ENCODE peak calls at places on chromosomes 4 and X, in nine cellular contexts. I is MV-4-11, S is fibroblast of the aortic adventitia, W is SK-N-SH, L is progenitor cell of endocrine pancreas, A is mesothelial cell of epicardium, Y is T-helper 9 cell, Q is M059J, C is GM10248. R is an unnamed sample.

GRCh38 chr4:152090543-152090942 is 329.7 kb upstream of the GATB start:
- DNase-seq in S (no peak), Q (peak; percentile 5), C (no peak), Y (no peak), L (no peak), I (peak; percentile 96), W (peak; percentile 22), A (no peak), R (no peak)

GRCh38 chr4:136524039-136524438 is 1008.3 kb downstream of the PCDH18 start:
- DNase-seq in W (no peak), Y (no peak), L (no peak), I (no peak), A (no peak), S (no peak), Q (no peak), C (no peak), R (no peak)

GRCh38 chr4:108166441-108167315 is 2.1 kb downstream of the LEF1 start:
- DNase-seq in S (no peak), Q (peak; percentile 51), Y (peak; percentile 30), W (peak; percentile 47), C (peak; percentile 71), A (peak; percentile 62), L (no peak), I (no peak), R (no peak)

GRCh38 chrX:132226169-132226568 is 6.9 kb upstream of the RAP2C start:
- DNase-seq in S (peak; percentile 49), I (no peak), L (no peak), Y (no peak), W (peak; percentile 7), C (no peak), A (no peak), Q (peak; percentile 11), R (no peak)

GRCh38 chrX:110267874-110268273 is 50.0 kb downstream of the AMMECR1 start:
- DNase-seq in L (no peak), S (no peak), Y (no peak), A (no peak), I (no peak), C (no peak), Q (no peak), W (no peak), R (no peak)

GRCh38 chr4:55549888-55550287 is 3.2 kb upstream of the CLOCK start:
- DNase-seq in Q (peak; percentile 87), Y (no peak), L (no peak), S (peak; percentile 62), W (no peak), C (no peak), A (no peak), I (peak; percentile 21), R (no peak)

GRCh38 chr4:105092356-105092755 is 54.3 kb upstream of the TET2 start:
- DNase-seq in Y (no peak), W (no peak), A (no peak), Q (peak; percentile 87), C (no peak), I (no peak), S (peak; percentile 96), L (no peak), R (no peak)

GRCh38 chrX:48649109-48649508 is 34.5 kb upstream of the WAS start:
- DNase-seq in Q (peak; percentile 18), A (no peak), S (no peak), C (no peak), L (no peak), Y (no peak), W (no peak), I (no peak), R (no peak)

GRCh38 chrX:2677764-2678163 is 13.3 kb upstream of the CD99 start:
- DNase-seq in L (no peak), C (no peak), Y (no peak), W (no peak), S (peak; percentile 99), A (no peak), Q (peak; percentile 96), I (no peak), R (no peak)

R was measured in H1.